ENCODE peak calls at places on chromosomes 3 and 15, in four cellular contexts. One of them, this sample, is unnamed.

GRCh38 chr15:93109370-93110105 is 20.5 kb upstream of the RGMA start:
- DNase-seq in ureter: no peak
- DNase-seq in memory B cell: no peak
- DNase-seq in activated T-cell treated with anti-CD3 and anti-CD28 coated beads, Interleukin-2, amount 50 U/mL, for 4 hours: no peak
- DNase-seq in this sample: no peak

GRCh38 chr3:78969483-78969882 is 798.3 kb downstream of the ROBO1 start:
- DNase-seq in ureter: no peak
- DNase-seq in memory B cell: no peak
- DNase-seq in activated T-cell treated with anti-CD3 and anti-CD28 coated beads, Interleukin-2, amount 50 U/mL, for 4 hours: no peak
- DNase-seq in this sample: no peak

GRCh38 chr3:111070772-111071256 is 802 bp upstream of the NECTIN3 start:
- DNase-seq in ureter: no peak
- DNase-seq in memory B cell: no peak
- DNase-seq in activated T-cell treated with anti-CD3 and anti-CD28 coated beads, Interleukin-2, amount 50 U/mL, for 4 hours: peak
- DNase-seq in this sample: no peak

GRCh38 chr3:24060055-24060454 is 115.0 kb downstream of the NR1D2 start:
- DNase-seq in ureter: no peak
- DNase-seq in memory B cell: no peak
- DNase-seq in activated T-cell treated with anti-CD3 and anti-CD28 coated beads, Interleukin-2, amount 50 U/mL, for 4 hours: no peak
- DNase-seq in this sample: no peak

GRCh38 chr3:71395927-71396695 is 187.4 kb downstream of the FOXP1 start:
- DNase-seq in ureter: no peak
- DNase-seq in memory B cell: no peak
- DNase-seq in activated T-cell treated with anti-CD3 and anti-CD28 coated beads, Interleukin-2, amount 50 U/mL, for 4 hours: no peak
- DNase-seq in this sample: no peak

GRCh38 chr15:29685156-29686078 is 136.9 kb downstream of the TJP1 start:
- DNase-seq in ureter: no peak
- DNase-seq in memory B cell: no peak
- DNase-seq in activated T-cell treated with anti-CD3 and anti-CD28 coated beads, Interleukin-2, amount 50 U/mL, for 4 hours: no peak
- DNase-seq in this sample: no peak

GRCh38 chr15:79170256-79170664 is 79.7 kb upstream of the RASGRF1 start:
- DNase-seq in ureter: peak
- DNase-seq in memory B cell: no peak
- DNase-seq in activated T-cell treated with anti-CD3 and anti-CD28 coated beads, Interleukin-2, amount 50 U/mL, for 4 hours: no peak
- DNase-seq in this sample: no peak

GRCh38 chr15:78574944-78575343 is 9.6 kb downstream of the CHRNA5 start:
- DNase-seq in ureter: no peak
- DNase-seq in memory B cell: no peak
- DNase-seq in activated T-cell treated with anti-CD3 and anti-CD28 coated beads, Interleukin-2, amount 50 U/mL, for 4 hours: no peak
- DNase-seq in this sample: no peak

GRCh38 chr3:104768886-104769285 is 597.8 kb upstream of the ALCAM start:
- DNase-seq in ureter: no peak
- DNase-seq in memory B cell: no peak
- DNase-seq in activated T-cell treated with anti-CD3 and anti-CD28 coated beads, Interleukin-2, amount 50 U/mL, for 4 hours: no peak
- DNase-seq in this sample: no peak

GRCh38 chr15:48040166-48040817 is 80.5 kb upstream of the SLC24A5 start:
- DNase-seq in ureter: no peak
- DNase-seq in memory B cell: no peak
- DNase-seq in activated T-cell treated with anti-CD3 and anti-CD28 coated beads, Interleukin-2, amount 50 U/mL, for 4 hours: no peak
- DNase-seq in this sample: peak

GRCh38 chr15:90414408-90415028 is 26.5 kb downstream of the IQGAP1 start:
- DNase-seq in ureter: no peak
- DNase-seq in memory B cell: no peak
- DNase-seq in activated T-cell treated with anti-CD3 and anti-CD28 coated beads, Interleukin-2, amount 50 U/mL, for 4 hours: peak
- DNase-seq in this sample: no peak

GRCh38 chr15:101393172-101393571 is 96.3 kb downstream of the PCSK6 start:
- DNase-seq in ureter: no peak
- DNase-seq in memory B cell: no peak
- DNase-seq in activated T-cell treated with anti-CD3 and anti-CD28 coated beads, Interleukin-2, amount 50 U/mL, for 4 hours: no peak
- DNase-seq in this sample: no peak

GRCh38 chr15:36235173-36235572 is 344.3 kb upstream of the CDIN1 start:
- DNase-seq in ureter: no peak
- DNase-seq in memory B cell: no peak
- DNase-seq in activated T-cell treated with anti-CD3 and anti-CD28 coated beads, Interleukin-2, amount 50 U/mL, for 4 hours: no peak
- DNase-seq in this sample: no peak

GRCh38 chr15:70741107-70741511 is 22.2 kb downstream of the UACA start:
- DNase-seq in ureter: peak
- DNase-seq in memory B cell: no peak
- DNase-seq in activated T-cell treated with anti-CD3 and anti-CD28 coated beads, Interleukin-2, amount 50 U/mL, for 4 hours: no peak
- DNase-seq in this sample: peak

This sample was measured in colonic mucosa.